ENCODE peak calls at places on chromosomes 3 and 15, in eight cellular contexts. One of them, this sample, is unnamed.

GRCh38 chr15:31158858-31159569 is 57.5 kb upstream of the TRPM1 start:
- DNase-seq in esophagus muscularis mucosa: peak
- DNase-seq in HS-5: no peak
- DNase-seq in Daoy: no peak
- DNase-seq in dorsolateral prefrontal cortex: no peak
- DNase-seq in hippocampal formation: no peak
- DNase-seq in tibial artery: no peak
- DNase-seq in GM23338: no peak
- DNase-seq in this sample: no peak

GRCh38 chr3:32238816-32239637 is 547 bp downstream of the CMTM8 start:
- DNase-seq in tibial artery: peak
- DNase-seq in HS-5: no peak
- DNase-seq in hippocampal formation: no peak
- DNase-seq in GM23338: peak
- DNase-seq in dorsolateral prefrontal cortex: no peak
- DNase-seq in Daoy: peak
- DNase-seq in esophagus muscularis mucosa: peak
- DNase-seq in this sample: no peak

GRCh38 chr3:41024031-41024836 is 175.1 kb upstream of the CTNNB1 start:
- DNase-seq in tibial artery: no peak
- DNase-seq in GM23338: no peak
- DNase-seq in dorsolateral prefrontal cortex: no peak
- DNase-seq in Daoy: no peak
- DNase-seq in esophagus muscularis mucosa: no peak
- DNase-seq in HS-5: no peak
- DNase-seq in hippocampal formation: no peak
- DNase-seq in this sample: no peak

GRCh38 chr3:125143982-125144652 is 68.4 kb downstream of the SLC12A8 start:
- DNase-seq in tibial artery: no peak
- DNase-seq in dorsolateral prefrontal cortex: no peak
- DNase-seq in Daoy: peak
- DNase-seq in GM23338: peak
- DNase-seq in esophagus muscularis mucosa: no peak
- DNase-seq in HS-5: no peak
- DNase-seq in hippocampal formation: no peak
- DNase-seq in this sample: no peak

GRCh38 chr3:153596402-153596801 is 434.4 kb downstream of the RAP2B start:
- DNase-seq in dorsolateral prefrontal cortex: no peak
- DNase-seq in Daoy: no peak
- DNase-seq in esophagus muscularis mucosa: no peak
- DNase-seq in GM23338: no peak
- DNase-seq in hippocampal formation: no peak
- DNase-seq in HS-5: no peak
- DNase-seq in tibial artery: no peak
- DNase-seq in this sample: no peak

GRCh38 chr15:75947117-75947516 is 43.4 kb downstream of the FBXO22 start:
- DNase-seq in GM23338: no peak
- DNase-seq in Daoy: peak
- DNase-seq in tibial artery: no peak
- DNase-seq in dorsolateral prefrontal cortex: no peak
- DNase-seq in esophagus muscularis mucosa: no peak
- DNase-seq in hippocampal formation: no peak
- DNase-seq in HS-5: peak
- DNase-seq in this sample: peak

GRCh38 chr3:136783708-136784191 is 31.6 kb upstream of the STAG1 start:
- DNase-seq in dorsolateral prefrontal cortex: no peak
- DNase-seq in hippocampal formation: no peak
- DNase-seq in HS-5: no peak
- DNase-seq in esophagus muscularis mucosa: no peak
- DNase-seq in GM23338: no peak
- DNase-seq in Daoy: no peak
- DNase-seq in tibial artery: no peak
- DNase-seq in this sample: no peak

GRCh38 chr15:68524753-68525584 is 53.8 kb upstream of the CORO2B start:
- DNase-seq in hippocampal formation: no peak
- DNase-seq in esophagus muscularis mucosa: no peak
- DNase-seq in dorsolateral prefrontal cortex: no peak
- DNase-seq in tibial artery: no peak
- DNase-seq in GM23338: no peak
- DNase-seq in HS-5: peak
- DNase-seq in Daoy: no peak
- DNase-seq in this sample: no peak

GRCh38 chr3:132405188-132405587 is 12.1 kb upstream of the DNAJC13 start:
- DNase-seq in Daoy: no peak
- DNase-seq in tibial artery: no peak
- DNase-seq in dorsolateral prefrontal cortex: no peak
- DNase-seq in GM23338: no peak
- DNase-seq in hippocampal formation: no peak
- DNase-seq in HS-5: no peak
- DNase-seq in esophagus muscularis mucosa: no peak
- DNase-seq in this sample: no peak

GRCh38 chr3:170982733-170983132 is 43.8 kb downstream of the SLC2A2 start:
- DNase-seq in tibial artery: no peak
- DNase-seq in HS-5: no peak
- DNase-seq in hippocampal formation: no peak
- DNase-seq in GM23338: no peak
- DNase-seq in Daoy: no peak
- DNase-seq in esophagus muscularis mucosa: no peak
- DNase-seq in dorsolateral prefrontal cortex: no peak
- DNase-seq in this sample: no peak

GRCh38 chr3:179973931-179974361 is 62.8 kb downstream of the PEX5L start:
- DNase-seq in GM23338: peak
- DNase-seq in hippocampal formation: peak
- DNase-seq in Daoy: peak
- DNase-seq in dorsolateral prefrontal cortex: peak
- DNase-seq in esophagus muscularis mucosa: no peak
- DNase-seq in HS-5: no peak
- DNase-seq in tibial artery: no peak
- DNase-seq in this sample: no peak

GRCh38 chr3:151835751-151836550 is 22.0 kb downstream of the AADAC start:
- DNase-seq in tibial artery: no peak
- DNase-seq in dorsolateral prefrontal cortex: no peak
- DNase-seq in HS-5: no peak
- DNase-seq in GM23338: peak
- DNase-seq in esophagus muscularis mucosa: no peak
- DNase-seq in hippocampal formation: no peak
- DNase-seq in Daoy: peak
- DNase-seq in this sample: no peak

GRCh38 chr3:22887664-22888291 is 315.3 kb upstream of the UBE2E2 start:
- DNase-seq in dorsolateral prefrontal cortex: no peak
- DNase-seq in HS-5: peak
- DNase-seq in tibial artery: no peak
- DNase-seq in Daoy: no peak
- DNase-seq in hippocampal formation: peak
- DNase-seq in GM23338: peak
- DNase-seq in esophagus muscularis mucosa: no peak
- DNase-seq in this sample: no peak

GRCh38 chr3:179865876-179866505 is 170.7 kb downstream of the PEX5L start:
- DNase-seq in tibial artery: no peak
- DNase-seq in esophagus muscularis mucosa: no peak
- DNase-seq in GM23338: no peak
- DNase-seq in Daoy: no peak
- DNase-seq in hippocampal formation: no peak
- DNase-seq in dorsolateral prefrontal cortex: no peak
- DNase-seq in HS-5: no peak
- DNase-seq in this sample: no peak

GRCh38 chr15:32786906-32787305 is 69.1 kb downstream of the GREM1 start:
- DNase-seq in tibial artery: no peak
- DNase-seq in esophagus muscularis mucosa: no peak
- DNase-seq in Daoy: no peak
- DNase-seq in GM23338: no peak
- DNase-seq in HS-5: no peak
- DNase-seq in dorsolateral prefrontal cortex: no peak
- DNase-seq in hippocampal formation: no peak
- DNase-seq in this sample: no peak

GRCh38 chr15:50182233-50183013 is 427 bp downstream of the SLC27A2 start:
- DNase-seq in GM23338: peak
- DNase-seq in esophagus muscularis mucosa: no peak
- DNase-seq in tibial artery: no peak
- DNase-seq in dorsolateral prefrontal cortex: no peak
- DNase-seq in HS-5: no peak
- DNase-seq in hippocampal formation: no peak
- DNase-seq in Daoy: peak
- DNase-seq in this sample: no peak

GRCh38 chr15:85174521-85174920 is 192.9 kb downstream of the PDE8A start:
- DNase-seq in esophagus muscularis mucosa: no peak
- DNase-seq in tibial artery: no peak
- DNase-seq in HS-5: no peak
- DNase-seq in Daoy: no peak
- DNase-seq in dorsolateral prefrontal cortex: peak
- DNase-seq in GM23338: no peak
- DNase-seq in hippocampal formation: no peak
- DNase-seq in this sample: no peak

GRCh38 chr3:66195347-66195783 is 25.4 kb upstream of the SLC25A26 start:
- DNase-seq in HS-5: no peak
- DNase-seq in dorsolateral prefrontal cortex: peak
- DNase-seq in GM23338: peak
- DNase-seq in tibial artery: no peak
- DNase-seq in esophagus muscularis mucosa: peak
- DNase-seq in hippocampal formation: peak
- DNase-seq in Daoy: peak
- DNase-seq in this sample: no peak

GRCh38 chr3:155001289-155002007 is 78.7 kb upstream of the MME start:
- DNase-seq in esophagus muscularis mucosa: no peak
- DNase-seq in HS-5: no peak
- DNase-seq in tibial artery: no peak
- DNase-seq in hippocampal formation: no peak
- DNase-seq in Daoy: no peak
- DNase-seq in dorsolateral prefrontal cortex: no peak
- DNase-seq in GM23338: no peak
- DNase-seq in this sample: no peak

GRCh38 chr15:101458158-101458895 is 31.2 kb downstream of the PCSK6 start:
- DNase-seq in HS-5: no peak
- DNase-seq in dorsolateral prefrontal cortex: no peak
- DNase-seq in esophagus muscularis mucosa: no peak
- DNase-seq in GM23338: no peak
- DNase-seq in hippocampal formation: no peak
- DNase-seq in tibial artery: no peak
- DNase-seq in Daoy: no peak
- DNase-seq in this sample: no peak

GRCh38 chr3:177448987-177449975 is 252.0 kb upstream of the TBL1XR1 start:
- DNase-seq in esophagus muscularis mucosa: no peak
- DNase-seq in dorsolateral prefrontal cortex: no peak
- DNase-seq in tibial artery: no peak
- DNase-seq in hippocampal formation: no peak
- DNase-seq in HS-5: no peak
- DNase-seq in Daoy: peak
- DNase-seq in GM23338: no peak
- DNase-seq in this sample: peak

GRCh38 chr3:134291300-134292254 is 40.9 kb upstream of the RYK start:
- DNase-seq in tibial artery: peak
- DNase-seq in HS-5: no peak
- DNase-seq in hippocampal formation: no peak
- DNase-seq in GM23338: no peak
- DNase-seq in esophagus muscularis mucosa: peak
- DNase-seq in Daoy: peak
- DNase-seq in dorsolateral prefrontal cortex: no peak
- DNase-seq in this sample: no peak

GRCh38 chr3:5330152-5330810 is 142.8 kb downstream of the EDEM1 start:
- DNase-seq in Daoy: peak
- DNase-seq in esophagus muscularis mucosa: no peak
- DNase-seq in dorsolateral prefrontal cortex: no peak
- DNase-seq in GM23338: no peak
- DNase-seq in HS-5: no peak
- DNase-seq in tibial artery: no peak
- DNase-seq in hippocampal formation: no peak
- DNase-seq in this sample: peak

GRCh38 chr15:92521624-92522008 is 127.9 kb downstream of the ST8SIA2 start:
- DNase-seq in tibial artery: peak
- DNase-seq in GM23338: peak
- DNase-seq in dorsolateral prefrontal cortex: peak
- DNase-seq in hippocampal formation: peak
- DNase-seq in Daoy: peak
- DNase-seq in HS-5: peak
- DNase-seq in esophagus muscularis mucosa: no peak
- DNase-seq in this sample: peak